ENCODE peak calls at places on chromosome 17, in ten cellular contexts. One of them, this sample, is unnamed.

GRCh38 chr17:21286066-21286770 is 1.7 kb downstream of the MAP2K3 start:
- DNase-seq in cardiac muscle cell: peak; percentile 99
- DNase-seq in Panc1: peak; percentile 50
- DNase-seq in heart right ventricle: peak; percentile 82
- DNase-seq in IMR-90: peak; percentile 99
- DNase-seq in A673: peak; percentile 76
- DNase-seq in PC-3: peak; percentile 99
- DNase-seq in A549: peak; percentile 95
- DNase-seq in AG09309: peak; percentile 97
- DNase-seq in thyroid gland: peak; percentile 96
- DNase-seq in this sample: peak; percentile 86

GRCh38 chr17:5840811-5841446 is 229.2 kb upstream of the WSCD1 start:
- DNase-seq in thyroid gland: no peak
- DNase-seq in PC-3: no peak
- DNase-seq in A549: no peak
- DNase-seq in heart right ventricle: no peak
- DNase-seq in cardiac muscle cell: no peak
- DNase-seq in AG09309: no peak
- DNase-seq in A673: no peak
- DNase-seq in IMR-90: no peak
- DNase-seq in Panc1: no peak
- DNase-seq in this sample: no peak

GRCh38 chr17:17181666-17182600 is 24.2 kb downstream of the PLD6 start:
- DNase-seq in Panc1: no peak
- DNase-seq in IMR-90: no peak
- DNase-seq in PC-3: no peak
- DNase-seq in cardiac muscle cell: no peak
- DNase-seq in A673: no peak
- DNase-seq in heart right ventricle: no peak
- DNase-seq in thyroid gland: no peak
- DNase-seq in A549: no peak
- DNase-seq in AG09309: no peak
- DNase-seq in this sample: no peak

GRCh38 chr17:71519285-71519684 is 601.5 kb upstream of the SOX9 start:
- DNase-seq in cardiac muscle cell: no peak
- DNase-seq in Panc1: no peak
- DNase-seq in A673: no peak
- DNase-seq in AG09309: no peak
- DNase-seq in PC-3: peak; percentile 80
- DNase-seq in thyroid gland: no peak
- DNase-seq in A549: no peak
- DNase-seq in IMR-90: no peak
- DNase-seq in heart right ventricle: no peak
- DNase-seq in this sample: no peak

GRCh38 chr17:77744268-77744988 is 214.1 kb upstream of the TNRC6C start:
- DNase-seq in thyroid gland: no peak
- DNase-seq in heart right ventricle: peak; percentile 68
- DNase-seq in IMR-90: no peak
- DNase-seq in PC-3: no peak
- DNase-seq in A549: no peak
- DNase-seq in Panc1: no peak
- DNase-seq in A673: no peak
- DNase-seq in cardiac muscle cell: peak; percentile 17
- DNase-seq in AG09309: no peak
- DNase-seq in this sample: no peak

GRCh38 chr17:76353004-76353598 is 615 bp downstream of the PRPSAP1 start:
- DNase-seq in cardiac muscle cell: no peak
- DNase-seq in AG09309: no peak
- DNase-seq in Panc1: no peak
- DNase-seq in thyroid gland: peak; percentile 53
- DNase-seq in A673: no peak
- DNase-seq in heart right ventricle: peak; percentile 33
- DNase-seq in PC-3: no peak
- DNase-seq in A549: peak; percentile 76
- DNase-seq in IMR-90: no peak
- DNase-seq in this sample: no peak

GRCh38 chr17:76382803-76383644 is 1.4 kb upstream of the SPHK1 start:
- DNase-seq in cardiac muscle cell: peak; percentile 75
- DNase-seq in PC-3: peak; percentile 66
- DNase-seq in AG09309: no peak
- DNase-seq in IMR-90: peak; percentile 78
- DNase-seq in A673: peak; percentile 42
- DNase-seq in Panc1: no peak
- DNase-seq in thyroid gland: peak; percentile 54
- DNase-seq in A549: peak; percentile 87
- DNase-seq in heart right ventricle: peak; percentile 55
- DNase-seq in this sample: no peak

GRCh38 chr17:19768046-19768782 is 20.1 kb upstream of the ALDH3A1 start:
- DNase-seq in IMR-90: no peak
- DNase-seq in PC-3: no peak
- DNase-seq in thyroid gland: no peak
- DNase-seq in AG09309: no peak
- DNase-seq in A673: no peak
- DNase-seq in Panc1: no peak
- DNase-seq in heart right ventricle: no peak
- DNase-seq in A549: no peak
- DNase-seq in cardiac muscle cell: no peak
- DNase-seq in this sample: no peak

GRCh38 chr17:78132086-78132676 is 1.6 kb downstream of the TMC8 start:
- DNase-seq in AG09309: no peak
- DNase-seq in heart right ventricle: peak; percentile 44
- DNase-seq in PC-3: peak; percentile 66
- DNase-seq in Panc1: no peak
- DNase-seq in A673: no peak
- DNase-seq in A549: no peak
- DNase-seq in IMR-90: no peak
- DNase-seq in cardiac muscle cell: no peak
- DNase-seq in thyroid gland: peak; percentile 65
- DNase-seq in this sample: no peak

GRCh38 chr17:37182786-37183185 is 193.0 kb upstream of the C17orf78 start:
- DNase-seq in A673: no peak
- DNase-seq in PC-3: peak; percentile 41
- DNase-seq in Panc1: no peak
- DNase-seq in IMR-90: peak; percentile 15
- DNase-seq in A549: no peak
- DNase-seq in AG09309: no peak
- DNase-seq in heart right ventricle: no peak
- DNase-seq in cardiac muscle cell: peak; percentile 20
- DNase-seq in thyroid gland: no peak
- DNase-seq in this sample: no peak

GRCh38 chr17:45019177-45019711 is 32.2 kb downstream of the DCAKD start:
- DNase-seq in A549: peak; percentile 71
- DNase-seq in A673: peak; percentile 38
- DNase-seq in thyroid gland: peak; percentile 44
- DNase-seq in Panc1: no peak
- DNase-seq in cardiac muscle cell: peak; percentile 60
- DNase-seq in IMR-90: peak; percentile 34
- DNase-seq in heart right ventricle: peak; percentile 67
- DNase-seq in PC-3: peak; percentile 75
- DNase-seq in AG09309: no peak
- DNase-seq in this sample: no peak

GRCh38 chr17:18182978-18183333 is 672 bp upstream of the ALKBH5 start:
- DNase-seq in PC-3: peak; percentile 80
- DNase-seq in heart right ventricle: peak; percentile 91
- DNase-seq in A673: peak; percentile 91
- DNase-seq in cardiac muscle cell: peak; percentile 90
- DNase-seq in AG09309: peak; percentile 47
- DNase-seq in thyroid gland: peak; percentile 82
- DNase-seq in IMR-90: peak; percentile 78
- DNase-seq in Panc1: no peak
- DNase-seq in A549: peak; percentile 87
- DNase-seq in this sample: no peak

GRCh38 chr17:69175812-69176517 is 34.3 kb upstream of the ABCA6 start:
- DNase-seq in A549: peak; percentile 24
- DNase-seq in heart right ventricle: no peak
- DNase-seq in Panc1: no peak
- DNase-seq in PC-3: peak; percentile 95
- DNase-seq in cardiac muscle cell: peak; percentile 90
- DNase-seq in thyroid gland: no peak
- DNase-seq in AG09309: peak; percentile 54
- DNase-seq in IMR-90: peak; percentile 79
- DNase-seq in A673: peak; percentile 68
- DNase-seq in this sample: peak; percentile 52

GRCh38 chr17:43211480-43212402 is at the start of gene TMEM106A:
- DNase-seq in heart right ventricle: peak; percentile 78
- DNase-seq in thyroid gland: peak; percentile 80
- DNase-seq in cardiac muscle cell: peak; percentile 93
- DNase-seq in AG09309: peak; percentile 61
- DNase-seq in A549: peak; percentile 97
- DNase-seq in IMR-90: peak; percentile 85
- DNase-seq in Panc1: no peak
- DNase-seq in A673: peak; percentile 71
- DNase-seq in PC-3: no peak
- DNase-seq in this sample: peak; percentile 36
- TF ChIP-seq CTCF in heart right ventricle: peak; percentile 52
- TF ChIP-seq CTCF in thyroid gland: no peak
- TF ChIP-seq CTCF in cardiac muscle cell: peak; percentile 42
- TF ChIP-seq CTCF in AG09309: peak; percentile 41
- TF ChIP-seq CTCF in A549: no peak
- TF ChIP-seq CTCF in IMR-90: peak; percentile 30
- TF ChIP-seq CTCF in Panc1: no peak
- TF ChIP-seq CTCF in A673: peak; percentile 25
- TF ChIP-seq CTCF in PC-3: no peak
- TF ChIP-seq CTCF in this sample: peak; percentile 21

GRCh38 chr17:75250009-75250471 is 11.4 kb downstream of the GGA3 start:
- DNase-seq in A549: no peak
- DNase-seq in IMR-90: peak; percentile 18
- DNase-seq in AG09309: no peak
- DNase-seq in Panc1: no peak
- DNase-seq in PC-3: no peak
- DNase-seq in thyroid gland: no peak
- DNase-seq in A673: peak; percentile 52
- DNase-seq in heart right ventricle: no peak
- DNase-seq in cardiac muscle cell: peak; percentile 70
- DNase-seq in this sample: no peak
- H3K4me3 ChIP-seq in A549: no peak overlapping the region
- H3K4me3 ChIP-seq in IMR-90: no peak overlapping the region
- H3K4me3 ChIP-seq in AG09309: peak overlapping the region; percentile 28
- H3K4me3 ChIP-seq in Panc1: no peak overlapping the region
- H3K4me3 ChIP-seq in PC-3: no peak overlapping the region
- H3K4me3 ChIP-seq in thyroid gland: no peak overlapping the region
- H3K4me3 ChIP-seq in A673: no peak overlapping the region
- H3K4me3 ChIP-seq in heart right ventricle: no peak overlapping the region
- H3K4me3 ChIP-seq in cardiac muscle cell: no peak overlapping the region
- H3K4me3 ChIP-seq in this sample: no peak overlapping the region

DNA sequence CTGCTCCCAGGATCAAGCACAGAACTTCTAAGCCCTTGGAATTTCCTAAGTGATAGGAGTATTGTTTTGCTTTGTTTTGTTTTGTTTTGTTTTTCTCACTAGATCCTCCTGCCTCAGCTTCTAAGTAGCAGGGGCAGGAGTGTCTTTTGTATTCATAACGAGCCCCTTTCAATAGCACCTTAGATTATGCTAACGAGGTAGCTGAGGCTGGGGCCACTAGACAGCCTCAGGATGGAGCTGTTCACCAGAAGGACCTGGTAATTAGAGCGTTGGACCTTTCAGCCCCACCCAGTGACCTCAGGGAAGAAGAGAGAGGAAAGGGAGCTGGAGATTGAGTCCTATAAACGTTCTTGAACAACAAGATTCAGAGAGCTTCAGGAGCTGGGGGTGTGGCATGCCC is 43.6 kb downstream of the IKZF3 start:
- DNase-seq in PC-3: no peak
- DNase-seq in cardiac muscle cell: no peak
- DNase-seq in heart right ventricle: no peak
- DNase-seq in Panc1: no peak
- DNase-seq in IMR-90: no peak
- DNase-seq in thyroid gland: no peak
- DNase-seq in AG09309: no peak
- DNase-seq in A673: no peak
- DNase-seq in A549: no peak
- DNase-seq in this sample: no peak
- TF ChIP-seq CTCF in PC-3: no peak
- TF ChIP-seq CTCF in cardiac muscle cell: no peak
- TF ChIP-seq CTCF in heart right ventricle: no peak
- TF ChIP-seq CTCF in Panc1: no peak
- TF ChIP-seq CTCF in IMR-90: no peak
- TF ChIP-seq CTCF in thyroid gland: no peak
- TF ChIP-seq CTCF in AG09309: no peak
- TF ChIP-seq CTCF in A673: no peak
- TF ChIP-seq CTCF in A549: no peak
- TF ChIP-seq CTCF in this sample: no peak

GRCh38 chr17:29807520-29808361 is 122.3 kb downstream of the SSH2 start:
- DNase-seq in AG09309: peak; percentile 21
- DNase-seq in thyroid gland: peak; percentile 65
- DNase-seq in IMR-90: peak; percentile 74
- DNase-seq in A549: peak; percentile 73
- DNase-seq in Panc1: peak; percentile 30
- DNase-seq in cardiac muscle cell: peak; percentile 79
- DNase-seq in PC-3: peak; percentile 63
- DNase-seq in heart right ventricle: no peak
- DNase-seq in A673: peak; percentile 81
- DNase-seq in this sample: peak; percentile 46
- H3K4me3 ChIP-seq in AG09309: no peak overlapping the region
- H3K4me3 ChIP-seq in thyroid gland: no peak overlapping the region
- H3K4me3 ChIP-seq in IMR-90: no peak overlapping the region
- H3K4me3 ChIP-seq in A549: peak overlapping the region; percentile 47
- H3K4me3 ChIP-seq in Panc1: no peak overlapping the region
- H3K4me3 ChIP-seq in cardiac muscle cell: no peak overlapping the region
- H3K4me3 ChIP-seq in PC-3: no peak overlapping the region
- H3K4me3 ChIP-seq in heart right ventricle: no peak overlapping the region
- H3K4me3 ChIP-seq in A673: no peak overlapping the region
- H3K4me3 ChIP-seq in this sample: no peak overlapping the region

DNA sequence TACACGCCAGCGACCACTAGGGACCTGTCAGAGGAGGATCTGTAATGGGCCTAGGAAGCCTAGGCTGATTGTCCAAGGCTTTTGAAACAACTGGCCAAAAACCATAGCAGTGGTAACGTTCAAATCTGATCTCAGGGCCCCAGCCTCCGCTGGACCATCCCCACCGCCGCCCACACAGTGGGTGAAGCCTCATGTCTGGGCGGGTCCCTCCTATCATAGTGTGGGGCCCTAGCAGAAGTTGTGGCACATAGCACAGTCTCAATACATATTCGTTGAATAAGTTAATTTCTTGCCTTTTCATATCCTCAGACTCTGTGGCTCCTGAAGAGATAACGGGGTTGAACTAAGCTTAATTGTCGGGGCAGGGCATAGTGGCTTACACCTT is 818 bp downstream of the DPH1 start:
- DNase-seq in AG09309: no peak
- DNase-seq in heart right ventricle: no peak
- DNase-seq in cardiac muscle cell: peak; percentile 92
- DNase-seq in thyroid gland: no peak
- DNase-seq in PC-3: no peak
- DNase-seq in A549: no peak
- DNase-seq in A673: no peak
- DNase-seq in IMR-90: no peak
- DNase-seq in Panc1: no peak
- DNase-seq in this sample: no peak
- TF ChIP-seq CTCF in AG09309: peak; percentile 68
- TF ChIP-seq CTCF in heart right ventricle: peak; percentile 52
- TF ChIP-seq CTCF in cardiac muscle cell: peak; percentile 62
- TF ChIP-seq CTCF in thyroid gland: no peak
- TF ChIP-seq CTCF in PC-3: peak; percentile 55
- TF ChIP-seq CTCF in A549: peak; percentile 52
- TF ChIP-seq CTCF in A673: peak; percentile 62
- TF ChIP-seq CTCF in IMR-90: peak; percentile 66
- TF ChIP-seq CTCF in Panc1: peak; percentile 73
- TF ChIP-seq CTCF in this sample: peak; percentile 61